ENCODE peak calls at places on chromosomes 13 and 19, in six cellular contexts. X is heart left ventricle, Q is endothelial cell, Y is B cell, J is tibial nerve, Z is dorsolateral prefrontal cortex. M is an unnamed sample.

GRCh38 chr13:100673376-100673830 is 1.2 kb downstream of the TMTC4 start:
- DNase-seq in Q (peak; percentile 31), X (no peak), J (no peak), Z (no peak), Y (no peak), M (no peak)

GRCh38 chr19:45467456-45468158 is at the start of gene FOSB:
- DNase-seq in Q (peak; percentile 92), X (peak; percentile 95), Z (peak; percentile 96), J (peak; percentile 95), Y (peak; percentile 98), M (peak; percentile 96)

GRCh38 chr19:33048806-33049676 is 15.6 kb downstream of the RHPN2 start:
- DNase-seq in Q (no peak), J (no peak), Z (no peak), Y (no peak), X (no peak), M (peak; percentile 50)

GRCh38 chr13:48251616-48252081 is 18.6 kb downstream of the ITM2B start:
- DNase-seq in X (no peak), Q (no peak), J (no peak), Y (no peak), Z (no peak), M (no peak)

GRCh38 chr13:75587679-75588078 is 38.1 kb downstream of the UCHL3 start:
- DNase-seq in Y (no peak), J (no peak), X (no peak), Z (no peak), Q (no peak), M (no peak)

GRCh38 chr13:87677334-87678234 is 6.4 kb downstream of the SLITRK5 start:
- DNase-seq in Q (peak; percentile 33), X (no peak), Z (no peak), Y (no peak), J (no peak), M (no peak)

GRCh38 chr19:45474941-45475516 is 7.2 kb downstream of the FOSB start:
- DNase-seq in X (no peak), Z (no peak), Y (no peak), Q (no peak), J (no peak), M (no peak)

GRCh38 chr13:111115841-111116500 is 861 bp downstream of the ARHGEF7 start:
- DNase-seq in Y (no peak), J (peak; percentile 59), X (peak; percentile 74), Q (peak; percentile 30), Z (no peak), M (no peak)

GRCh38 chr13:29457299-29457698 is 138.2 kb downstream of the SLC7A1 start:
- DNase-seq in Q (no peak), J (no peak), X (no peak), Z (no peak), Y (no peak), M (no peak)

GRCh38 chr13:40984670-40985366 is 34.3 kb downstream of the ELF1 start:
- DNase-seq in Z (no peak), X (no peak), J (no peak), Q (no peak), Y (no peak), M (no peak)

GRCh38 chr13:113023217-113023597 is 54.2 kb downstream of the MCF2L start:
- DNase-seq in Z (no peak), J (no peak), X (peak; percentile 71), Y (no peak), Q (no peak), M (no peak)

GRCh38 chr19:45098521-45099464 is 5.8 kb downstream of the PPP1R37 start:
- DNase-seq in J (no peak), X (peak; percentile 48), Q (no peak), Y (no peak), Z (peak; percentile 77), M (no peak)

GRCh38 chr13:113034451-113035208 is 65.6 kb downstream of the MCF2L start:
- DNase-seq in Z (no peak), Y (no peak), Q (peak; percentile 62), X (peak; percentile 41), J (no peak), M (peak; percentile 17)

GRCh38 chr13:65889368-65889767 is 1340.8 kb downstream of the PCDH9 start:
- DNase-seq in Z (no peak), Q (no peak), X (no peak), Y (no peak), J (no peak), M (no peak)

GRCh38 chr19:44548736-44549135 is 19.3 kb upstream of the CEACAM20 start:
- DNase-seq in Q (no peak), J (no peak), Z (no peak), Y (no peak), X (no peak), M (no peak)

GRCh38 chr13:113115363-113116205 is 7.0 kb upstream of the F10 start:
- DNase-seq in X (no peak), Z (no peak), Q (no peak), J (no peak), Y (no peak), M (no peak)

GRCh38 chr19:49894879-49895565 is 1.7 kb downstream of the IL4I1 start:
- DNase-seq in Z (no peak), X (no peak), Q (no peak), Y (no peak), J (no peak), M (no peak)

GRCh38 chr13:48292650-48293049 is 10.9 kb upstream of the RB1 start:
- DNase-seq in Y (no peak), J (no peak), X (no peak), Q (no peak), Z (no peak), M (no peak)

GRCh38 chr13:96422002-96422401 is 332.1 kb downstream of the HS6ST3 start:
- DNase-seq in X (no peak), Q (no peak), Z (no peak), Y (no peak), J (no peak), M (no peak)

GRCh38 chr19:17957887-17958286 is 9.0 kb upstream of the KCNN1 start:
- DNase-seq in Q (no peak), Z (no peak), X (no peak), J (no peak), Y (no peak), M (no peak)

GRCh38 chr19:49506575-49507105 is 5.8 kb upstream of the FCGRT start:
- DNase-seq in Z (no peak), Y (peak; percentile 78), X (peak; percentile 44), Q (peak; percentile 75), J (no peak), M (peak; percentile 77)

GRCh38 chr19:46648070-46648960 is 12.3 kb upstream of the GNG8 start:
- DNase-seq in Y (no peak), Q (no peak), Z (no peak), X (no peak), J (no peak), M (no peak)

GRCh38 chr13:53694814-53695533 is 666.4 kb downstream of the OLFM4 start:
- DNase-seq in Z (no peak), Q (no peak), Y (no peak), X (no peak), J (no peak), M (no peak)

GRCh38 chr19:7562646-7563393 is 27.3 kb downstream of the PNPLA6 start:
- DNase-seq in Y (peak; percentile 17), J (no peak), X (no peak), Z (no peak), Q (no peak), M (no peak)

GRCh38 chr19:11538232-11539036 is at the start of gene CNN1:
- DNase-seq in X (peak; percentile 85), Y (no peak), Q (peak; percentile 31), J (no peak), Z (no peak), M (no peak)

GRCh38 chr19:48194041-48194871 is 23.8 kb downstream of the ZSWIM9 start:
- DNase-seq in Y (no peak), Z (no peak), J (no peak), Q (peak; percentile 33), X (no peak), M (peak; percentile 20)
- TF ChIP-seq CTCF in Y (peak; percentile 62), Z (peak; percentile 46), J (peak; percentile 39), Q (peak; percentile 80), X (peak; percentile 39), M (peak; percentile 60)

GRCh38 chr19:31335716-31336115 is 13.5 kb downstream of the TSHZ3 start:
- DNase-seq in X (no peak), Q (no peak), Z (no peak), Y (no peak), J (no peak), M (no peak)

GRCh38 chr19:31331536-31331935 is 17.7 kb downstream of the TSHZ3 start:
- DNase-seq in Y (no peak), Q (no peak), Z (no peak), X (no peak), J (no peak), M (no peak)

GRCh38 chr19:31334849-31335624 is 14.2 kb downstream of the TSHZ3 start:
- DNase-seq in Z (no peak), Q (no peak), Y (no peak), J (no peak), X (no peak), M (no peak)

GRCh38 chr19:31332096-31332495 is 17.1 kb downstream of the TSHZ3 start:
- DNase-seq in Q (no peak), Z (no peak), X (no peak), J (no peak), Y (no peak), M (no peak)

GRCh38 chr19:31334101-31334848 is 15.0 kb downstream of the TSHZ3 start:
- DNase-seq in Y (no peak), X (no peak), Q (no peak), Z (no peak), J (no peak), M (no peak)
- TF ChIP-seq CTCF in Y (no peak), X (no peak), Q (no peak), Z (no peak), J (no peak), M (no peak)

GRCh38 chr13:92626274-92626673 is 600.3 kb upstream of the GPC6 start:
- DNase-seq in J (no peak), Y (no peak), Q (no peak), X (no peak), Z (no peak), M (no peak)

GRCh38 chr13:92622905-92623304 is 603.7 kb upstream of the GPC6 start:
- DNase-seq in Q (no peak), Y (no peak), J (no peak), X (no peak), Z (no peak), M (no peak)

DNA sequence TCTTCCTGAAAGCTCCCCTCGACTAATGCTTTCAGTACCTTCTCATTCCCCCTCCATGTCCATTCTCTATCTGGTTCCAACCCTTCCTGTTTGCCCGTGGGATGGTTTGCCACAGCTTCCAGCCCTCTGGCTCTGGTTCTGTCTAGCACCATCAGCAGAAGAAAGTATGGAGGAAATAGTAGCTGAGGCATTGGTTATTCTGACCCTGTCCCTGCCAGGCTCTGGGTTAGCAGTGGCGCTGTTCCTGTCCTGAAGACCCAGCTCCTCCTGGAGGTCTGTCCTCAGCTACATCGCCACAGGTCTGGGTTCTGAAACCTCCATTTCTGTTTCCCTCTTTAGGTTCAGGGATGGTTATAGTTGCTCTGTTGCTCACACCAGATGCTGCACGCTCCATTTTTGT is 604.6 kb upstream of the GPC6 start:
- DNase-seq in J (no peak), X (no peak), Y (no peak), Z (no peak), Q (no peak), M (no peak)
- TF ChIP-seq CTCF in J (no peak), X (no peak), Y (no peak), Z (no peak), Q (no peak), M (no peak)

DNA sequence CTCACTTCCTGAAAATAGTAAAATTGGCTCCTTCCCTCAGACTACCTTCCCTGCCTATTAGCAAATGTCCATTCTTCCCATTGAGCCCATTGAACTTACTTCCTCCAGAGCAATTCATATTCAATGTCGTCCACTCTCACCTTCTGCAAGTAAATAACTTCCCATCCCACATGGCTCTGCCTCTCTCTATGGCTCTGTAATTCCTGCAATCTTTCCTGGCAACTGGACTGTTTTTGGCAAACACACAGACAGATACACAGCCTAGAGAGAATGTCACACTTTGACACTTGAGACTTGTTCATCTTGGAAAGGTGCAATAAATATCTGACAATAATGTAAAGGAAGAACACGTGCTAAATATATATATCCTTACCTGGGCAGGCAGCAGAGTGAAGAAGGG is 18.3 kb downstream of the UQCRFS1 start:
- DNase-seq in Y (no peak), Z (no peak), X (no peak), J (no peak), Q (no peak), M (no peak)
- TF ChIP-seq CTCF in Y (no peak), Z (no peak), X (no peak), J (no peak), Q (no peak), M (no peak)